ENCODE peak calls at places on chromosomes 16 and 17, in ten cellular contexts. H, W, I, U, Z, S, D, Q, X and O are unnamed samples.

GRCh38 chr17:49996121-49996494 is 1.1 kb upstream of the DLX3 start:
- DNase-seq in Z (no peak), D (no peak), H (no peak), X (no peak), W (no peak), Q (no peak), S (no peak), U (no peak), I (peak; percentile 15), O (no peak)

GRCh38 chr17:50194441-50195195 is 6.8 kb downstream of the COL1A1 start:
- DNase-seq in Z (no peak), X (no peak), Q (no peak), U (no peak), I (no peak), D (no peak), S (no peak), W (no peak), H (peak; percentile 10), O (no peak)

GRCh38 chr17:67649891-67650290 is 67.8 kb upstream of the NOL11 start:
- DNase-seq in Q (no peak), I (no peak), Z (no peak), X (no peak), U (no peak), W (no peak), H (no peak), D (no peak), S (no peak), O (no peak)

GRCh38 chr17:69480197-69480596 is 65.7 kb downstream of the MAP2K6 start:
- DNase-seq in D (peak; percentile 85), Z (no peak), S (no peak), U (no peak), X (no peak), H (no peak), W (no peak), I (no peak), Q (no peak), O (no peak)

GRCh38 chr16:3983081-3983520 is 102.6 kb upstream of the CREBBP start:
- DNase-seq in U (peak; percentile 91), I (peak; percentile 86), X (peak; percentile 72), D (peak; percentile 78), Q (peak; percentile 73), H (peak; percentile 47), S (peak; percentile 12), Z (no peak), W (peak; percentile 86), O (peak; percentile 70)

GRCh38 chr16:75514296-75514695 is 19.1 kb upstream of the CHST6 start:
- DNase-seq in S (no peak), D (no peak), I (no peak), U (no peak), Z (no peak), H (no peak), Q (no peak), W (no peak), X (no peak), O (no peak)

GRCh38 chr17:50957600-50958575 is 91.7 kb upstream of the TOB1 start:
- DNase-seq in H (no peak), D (no peak), Q (no peak), X (no peak), S (no peak), Z (no peak), W (no peak), I (no peak), U (no peak), O (peak; percentile 11)

GRCh38 chr17:34235389-34236028 is 19.6 kb upstream of the CCL2 start:
- DNase-seq in I (peak; percentile 39), Z (no peak), S (no peak), D (peak; percentile 79), X (no peak), H (no peak), U (no peak), W (peak; percentile 87), Q (no peak), O (peak; percentile 60)

GRCh38 chr17:8447816-8448215 is 12.1 kb downstream of the NDEL1 start:
- DNase-seq in H (no peak), D (no peak), S (no peak), W (no peak), X (no peak), U (no peak), I (no peak), Z (no peak), Q (no peak), O (no peak)

GRCh38 chr17:58436805-58437239 is 19.5 kb upstream of the RNF43 start:
- DNase-seq in X (no peak), W (no peak), D (no peak), Q (no peak), H (no peak), Z (no peak), S (no peak), U (no peak), I (no peak), O (no peak)

GRCh38 chr16:89779231-89779912 is 37.1 kb downstream of the FANCA start:
- DNase-seq in H (no peak), I (no peak), D (no peak), X (no peak), S (no peak), Q (no peak), U (peak; percentile 4), Z (no peak), W (no peak), O (no peak)

GRCh38 chr17:67912656-67913055 is 83.6 kb downstream of the C17orf58 start:
- DNase-seq in W (no peak), H (no peak), D (no peak), X (no peak), S (no peak), Z (no peak), Q (no peak), U (no peak), I (no peak), O (no peak)

GRCh38 chr16:62068747-62069146 is 32.5 kb upstream of the CDH8 start:
- DNase-seq in U (peak; percentile 7), I (no peak), D (no peak), Q (no peak), W (no peak), X (no peak), H (no peak), Z (no peak), S (no peak), O (no peak)

GRCh38 chr17:416293-417206 is 63.9 kb upstream of the RPH3AL start:
- DNase-seq in Q (no peak), D (no peak), H (no peak), S (peak; percentile 28), X (no peak), U (no peak), I (no peak), W (no peak), Z (no peak), O (no peak)

GRCh38 chr17:65254166-65254565 is 117.0 kb downstream of the RGS9 start:
- DNase-seq in I (no peak), S (no peak), W (no peak), X (no peak), H (no peak), U (no peak), D (no peak), Z (no peak), Q (no peak), O (no peak)

GRCh38 chr17:39699818-39700147 is at the start of gene ERBB2:
- DNase-seq in D (peak; percentile 93), U (no peak), Q (peak; percentile 79), W (peak; percentile 83), S (no peak), X (peak; percentile 79), H (no peak), Z (no peak), I (peak; percentile 89), O (no peak)

GRCh38 chr16:89615596-89616090 is 2.2 kb downstream of the DPEP1 start:
- DNase-seq in S (no peak), D (no peak), Q (no peak), X (no peak), I (no peak), H (no peak), Z (no peak), U (peak; percentile 87), W (no peak), O (no peak)

GRCh38 chr16:50304467-50305440 is 38.4 kb downstream of the ADCY7 start:
- DNase-seq in X (no peak), Q (no peak), S (no peak), D (peak; percentile 63), Z (no peak), I (peak; percentile 2), U (peak; percentile 23), H (no peak), W (no peak), O (no peak)

GRCh38 chr16:68345958-68346635 is 35.3 kb downstream of the PRMT7 start:
- DNase-seq in H (no peak), Q (no peak), I (peak; percentile 87), X (no peak), Z (no peak), S (no peak), U (peak; percentile 33), W (no peak), D (no peak), O (no peak)
- H3K27me3 ChIP-seq in H (no peaks in the 10 kb centered on the region), Q (no peaks in the 10 kb centered on the region), I (no peaks in the 10 kb centered on the region), X (no peaks in the 10 kb centered on the region), Z (no peaks in the 10 kb centered on the region), S (no peaks in the 10 kb centered on the region), U (no peaks in the 10 kb centered on the region), W (no peaks in the 10 kb centered on the region), D (no peaks in the 10 kb centered on the region), O (no peaks in the 10 kb centered on the region)

GRCh38 chr16:57235128-57236092 is 9.6 kb upstream of the ARL2BP start:
- DNase-seq in I (no peak), D (no peak), Q (no peak), W (peak; percentile 29), Z (no peak), X (no peak), U (no peak), S (no peak), H (no peak), O (no peak)
- H3K27ac ChIP-seq in I (peak overlapping the region; percentile 24), D (no peak overlapping the region), Q (no peak overlapping the region), W (peak overlapping the region; percentile 52), Z (no peak overlapping the region), X (no peak overlapping the region), U (no peak overlapping the region), S (no peak overlapping the region), H (no peak overlapping the region), O (no peak overlapping the region)

DNA sequence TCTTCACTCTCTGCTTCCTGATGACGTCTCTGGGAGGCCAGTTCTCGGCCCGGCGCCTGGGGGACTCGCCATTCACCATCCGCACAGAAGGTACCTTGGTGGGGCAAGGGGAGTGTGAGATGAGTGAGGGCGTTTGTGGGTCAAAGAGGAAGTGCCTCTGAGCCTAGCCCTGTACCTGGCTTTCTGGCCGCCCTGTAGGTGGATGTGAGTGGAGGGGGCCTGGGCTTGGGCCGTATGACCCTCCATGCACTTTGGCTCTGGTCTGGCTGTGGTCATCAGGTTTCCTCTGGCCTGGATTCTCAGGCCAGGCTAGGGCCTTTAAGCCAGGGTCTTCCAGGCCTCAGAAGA is 4.6 kb downstream of the MGAT5B start:
- DNase-seq in H (no peak), Q (no peak), X (no peak), S (no peak), W (no peak), U (no peak), Z (no peak), I (no peak), D (no peak), O (no peak)
- H3K27me3 ChIP-seq in H (peaks cover 12% of the 10 kb centered on the region), Q (peaks cover 31% of the 10 kb centered on the region), X (peaks cover 27% of the 10 kb centered on the region), S (peaks cover 28% of the 10 kb centered on the region), W (no peaks in the 10 kb centered on the region), U (no peaks in the 10 kb centered on the region), Z (peaks cover 22% of the 10 kb centered on the region), I (peaks cover 14% of the 10 kb centered on the region), D (peaks cover 6% of the 10 kb centered on the region), O (peaks cover 19% of the 10 kb centered on the region)

DNA sequence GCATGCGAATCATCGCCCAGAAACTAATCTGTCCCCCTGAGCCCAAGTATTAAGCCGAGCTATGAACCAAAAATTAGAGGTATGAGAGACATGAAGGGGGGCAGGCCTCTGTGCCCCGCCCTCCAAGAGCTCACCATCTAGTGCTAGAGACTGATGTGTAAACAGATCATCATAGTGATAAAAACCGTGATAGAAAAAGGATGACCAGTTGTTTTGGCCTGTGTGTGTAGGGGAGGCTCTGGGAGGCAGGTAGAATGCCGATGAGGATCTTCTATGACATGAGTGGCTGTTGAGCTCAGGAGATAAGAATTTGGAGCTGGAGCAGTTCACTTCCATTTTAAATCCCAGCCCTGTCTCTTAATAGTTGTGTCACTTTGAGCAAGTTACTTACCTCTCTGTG is 89.0 kb upstream of the TBX2 start:
- DNase-seq in D (no peak), S (no peak), H (no peak), U (no peak), W (no peak), Z (no peak), Q (no peak), I (no peak), X (no peak), O (no peak)
- H3K27ac ChIP-seq in D (no peak overlapping the region), S (no peak overlapping the region), H (no peak overlapping the region), U (peak overlapping the region; percentile 98), W (no peak overlapping the region), Z (no peak overlapping the region), Q (no peak overlapping the region), I (no peak overlapping the region), X (no peak overlapping the region), O (no peak overlapping the region)